ENCODE peak calls at places on chromosomes 3 and 15, in seven cellular contexts. B is transverse colon, O is astrocyte, Z is breast epithelium, N is psoas muscle, G is kidney, U is left ventricle myocardium inferior. C is an unnamed sample.

GRCh38 chr3:124217542-124217941 is 225.6 kb upstream of the ROPN1 start:
- DNase-seq in N (peak; percentile 27), O (peak; percentile 56), Z (no peak), B (peak; percentile 26), U (peak; percentile 28), G (no peak), C (peak; percentile 71)

GRCh38 chr3:159128628-159129027 is 326.8 kb downstream of the MFSD1 start:
- DNase-seq in Z (no peak), U (no peak), G (no peak), N (no peak), O (peak; percentile 55), B (no peak), C (no peak)

GRCh38 chr15:46120713-46121112 is 485.9 kb downstream of the SQOR start:
- DNase-seq in N (no peak), G (no peak), B (no peak), U (no peak), O (no peak), Z (no peak), C (no peak)

GRCh38 chr15:80068578-80068977 is 9.1 kb downstream of the ZFAND6 start:
- DNase-seq in Z (no peak), N (no peak), O (peak; percentile 36), B (no peak), G (no peak), U (no peak), C (no peak)

GRCh38 chr3:65968996-65969395 is 69.7 kb downstream of the MAGI1 start:
- DNase-seq in G (no peak), B (no peak), U (no peak), O (no peak), Z (no peak), N (no peak), C (no peak)

GRCh38 chr3:49900491-49901153 is 3.1 kb downstream of the MST1R start:
- DNase-seq in U (peak; percentile 34), N (peak; percentile 71), O (peak; percentile 26), Z (peak; percentile 85), G (peak; percentile 93), B (peak; percentile 90), C (peak; percentile 47)

GRCh38 chr3:78976200-78976599 is 791.6 kb downstream of the ROBO1 start:
- DNase-seq in B (no peak), Z (no peak), G (no peak), O (no peak), N (no peak), U (no peak), C (no peak)

GRCh38 chr3:125349556-125350165 is 25.5 kb downstream of the ZNF148 start:
- DNase-seq in G (no peak), U (no peak), N (no peak), B (no peak), Z (no peak), O (no peak), C (no peak)

GRCh38 chr3:184380210-184380626 is 364 bp downstream of the CHRD start:
- DNase-seq in N (peak; percentile 79), O (peak; percentile 12), G (peak; percentile 93), U (peak; percentile 72), Z (no peak), B (peak; percentile 65), C (peak; percentile 80)

GRCh38 chr3:60226907-60227306 is 1024.3 kb downstream of the FHIT start:
- DNase-seq in O (peak; percentile 1), U (no peak), N (no peak), B (no peak), G (no peak), Z (no peak), C (no peak)

GRCh38 chr15:49979705-49980382 is 139.2 kb downstream of the ATP8B4 start:
- DNase-seq in O (peak; percentile 69), U (no peak), N (no peak), Z (no peak), G (no peak), B (no peak), C (no peak)

GRCh38 chr3:18758047-18758704 is 333.0 kb upstream of the SATB1 start:
- DNase-seq in G (no peak), N (no peak), Z (peak; percentile 19), O (no peak), B (peak; percentile 10), U (no peak), C (no peak)

GRCh38 chr15:66212471-66212870 is 41.1 kb downstream of the MEGF11 start:
- DNase-seq in Z (peak; percentile 37), O (no peak), U (no peak), N (no peak), G (no peak), B (no peak), C (no peak)

GRCh38 chr3:156681003-156681402 is 6.6 kb downstream of the TIPARP start:
- DNase-seq in G (no peak), B (peak; percentile 28), U (no peak), Z (peak; percentile 69), O (peak; percentile 95), N (no peak), C (peak; percentile 82)

GRCh38 chr3:138898708-138899107 is 48.2 kb downstream of the FOXL2 start:
- DNase-seq in G (no peak), B (no peak), N (no peak), U (no peak), Z (no peak), O (no peak), C (no peak)

GRCh38 chr15:98751767-98752166 is 103.4 kb downstream of the IGF1R start:
- DNase-seq in U (no peak), B (no peak), G (no peak), N (no peak), O (no peak), Z (no peak), C (no peak)

GRCh38 chr15:98754283-98755022 is 106.1 kb downstream of the IGF1R start:
- DNase-seq in U (no peak), O (peak; percentile 61), G (no peak), Z (no peak), N (no peak), B (no peak), C (no peak)

GRCh38 chr15:98755138-98755537 is 106.8 kb downstream of the IGF1R start:
- DNase-seq in N (no peak), Z (no peak), G (no peak), U (no peak), O (peak; percentile 42), B (no peak), C (no peak)

GRCh38 chr15:98755781-98756180 is 107.4 kb downstream of the IGF1R start:
- DNase-seq in U (no peak), Z (no peak), O (no peak), G (no peak), N (no peak), B (no peak), C (no peak)

DNA sequence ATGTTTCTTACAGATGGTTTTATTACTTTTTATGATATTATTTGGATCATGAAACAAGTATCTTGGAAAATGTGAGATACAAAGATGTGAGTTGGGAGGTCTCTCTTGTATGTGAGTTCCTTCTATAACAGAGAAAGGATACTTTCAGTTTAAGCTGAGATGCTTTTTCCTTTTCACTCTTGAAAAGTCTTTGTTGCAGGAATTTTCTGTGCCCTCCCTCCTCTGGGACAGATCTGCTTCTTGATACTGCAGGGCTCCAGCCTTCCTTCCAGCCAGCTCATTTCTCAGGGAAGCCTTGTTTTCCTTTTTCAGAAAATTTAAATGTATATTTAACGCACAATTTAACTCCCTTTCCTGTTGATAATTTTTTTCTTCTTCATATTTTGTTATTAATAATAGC is 105.4 kb downstream of the IGF1R start:
- DNase-seq in Z (no peak), G (no peak), O (no peak), U (no peak), N (no peak), B (no peak), C (no peak)
- H3K4me3 ChIP-seq in Z (peak overlapping the region; percentile 16), G (peak overlapping the region; percentile 58), O (peak overlapping the region; percentile 24), U (peak overlapping the region; percentile 50), N (peak overlapping the region; percentile 36), B (no peak overlapping the region), C (peak overlapping the region; percentile 36)

DNA sequence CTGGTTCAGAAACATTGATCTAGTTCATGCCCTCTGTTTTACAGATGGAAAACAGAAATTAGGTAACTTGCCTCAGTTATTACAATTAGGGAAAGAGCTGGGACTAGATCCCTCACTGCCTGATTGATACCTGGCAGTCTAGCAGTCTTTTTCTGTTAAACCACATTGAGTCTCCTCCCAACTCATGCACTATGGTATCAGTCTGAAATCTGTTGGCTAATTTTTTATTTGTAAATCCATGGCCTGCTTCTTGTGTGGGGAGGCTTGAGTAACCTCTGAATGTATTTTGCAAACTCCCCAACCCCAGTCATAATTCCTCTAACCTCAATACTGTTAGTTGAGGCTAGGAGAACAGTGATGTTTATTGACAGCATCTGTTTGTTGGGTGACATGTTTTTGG is 35.8 kb downstream of the TMOD3 start:
- DNase-seq in U (no peak), G (no peak), B (no peak), Z (no peak), N (no peak), O (no peak), C (no peak)
- H3K36me3 ChIP-seq in U (peaks cover 52% of the 10 kb centered on the region), G (peaks cover 5% of the 10 kb centered on the region), B (no peaks in the 10 kb centered on the region), Z (no peaks in the 10 kb centered on the region), N (peaks cover 40% of the 10 kb centered on the region), O (peaks cover 30% of the 10 kb centered on the region), C (peaks cover 59% of the 10 kb centered on the region)

GRCh38 chr15:96171271-96171739 is 159.2 kb upstream of the NR2F2 start:
- DNase-seq in U (no peak), O (peak; percentile 41), B (no peak), G (no peak), Z (no peak), N (no peak), C (no peak)

GRCh38 chr15:96177279-96177678 is 153.2 kb upstream of the NR2F2 start:
- DNase-seq in N (no peak), G (no peak), O (peak; percentile 10), Z (no peak), U (no peak), B (no peak), C (no peak)

GRCh38 chr15:96166223-96167200 is 164.0 kb upstream of the NR2F2 start:
- DNase-seq in N (no peak), Z (no peak), G (no peak), U (no peak), O (peak; percentile 10), B (no peak), C (no peak)

GRCh38 chr15:96170616-96171270 is 159.8 kb upstream of the NR2F2 start:
- DNase-seq in O (no peak), U (no peak), G (no peak), Z (no peak), N (no peak), B (no peak), C (no peak)

DNA sequence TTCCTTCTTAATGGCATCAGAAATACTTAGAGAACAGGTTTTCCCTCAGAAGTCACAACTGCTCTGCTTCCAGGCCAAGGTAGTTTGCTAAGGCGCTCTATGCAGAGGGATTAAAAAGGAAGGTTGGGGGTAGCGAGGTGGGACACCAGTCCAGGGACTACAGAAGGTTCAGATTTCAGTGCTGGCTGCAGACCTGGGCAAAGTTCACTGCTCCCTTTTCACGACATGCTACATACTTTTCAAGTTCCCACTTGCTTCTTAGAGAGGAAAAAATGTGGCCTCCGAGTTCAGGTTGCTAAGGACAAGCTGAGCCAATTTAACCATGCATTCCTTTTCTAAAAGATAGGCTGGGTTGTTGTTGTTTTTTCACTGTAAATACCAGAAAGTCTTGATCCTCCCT is 158.7 kb upstream of the NR2F2 start:
- DNase-seq in G (no peak), B (no peak), U (no peak), Z (no peak), N (no peak), O (peak; percentile 43), C (no peak)
- H3K4me3 ChIP-seq in G (peak overlapping the region; percentile 60), B (no peak overlapping the region), U (no peak overlapping the region), Z (no peak overlapping the region), N (no peak overlapping the region), O (no peak overlapping the region), C (no peak overlapping the region)

DNA sequence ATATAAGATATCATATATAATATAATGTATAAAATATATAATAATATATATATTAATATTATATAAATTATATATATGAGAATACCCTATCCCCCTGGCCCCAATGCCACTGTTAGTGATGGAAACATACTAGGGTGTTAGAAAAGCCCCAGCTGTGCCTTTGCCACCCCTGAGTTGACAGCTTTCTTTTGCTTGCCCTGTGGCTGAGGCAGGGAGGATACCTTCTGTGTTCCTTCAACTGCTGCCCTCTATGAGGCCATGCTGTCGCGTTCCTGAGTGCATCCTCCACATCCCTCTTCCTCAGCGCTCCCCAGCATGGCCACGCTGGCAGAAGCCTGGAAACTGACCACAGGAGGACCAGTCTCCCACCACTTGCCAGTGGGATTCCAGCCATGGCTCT is 26.3 kb downstream of the FAN1 start:
- DNase-seq in N (no peak), G (no peak), O (no peak), Z (no peak), U (no peak), B (no peak), C (no peak)
- H3K36me3 ChIP-seq in N (peaks cover 82% of the 10 kb centered on the region), G (peaks cover 36% of the 10 kb centered on the region), O (peaks cover 25% of the 10 kb centered on the region), Z (no peaks in the 10 kb centered on the region), U (peaks cover 72% of the 10 kb centered on the region), B (no peaks in the 10 kb centered on the region), C (peaks cover 64% of the 10 kb centered on the region)